ENCODE peak calls at places on chromosomes 4 and X, in eight cellular contexts. I is stomach, L is prostate gland, R is GM12878, X is upper lobe of left lung, O is sigmoid colon, E is breast epithelium, F is H1. S is an unnamed sample.

GRCh38 chr4:113397114-113397701 is 347.8 kb downstream of the ANK2 start:
- DNase-seq in E (no peak), O (no peak), I (no peak), F (no peak), X (no peak), R (no peak), L (no peak), S (no peak)

GRCh38 chr4:75081561-75081960 is 148.6 kb downstream of the PARM1 start:
- DNase-seq in R (no peak), F (no peak), X (no peak), I (no peak), O (no peak), L (no peak), E (no peak), S (no peak)

GRCh38 chr4:103091601-103092223 is 7.9 kb downstream of the BDH2 start:
- DNase-seq in R (peak; percentile 59), E (no peak), O (no peak), L (peak; percentile 10), F (no peak), I (no peak), X (no peak), S (no peak)

GRCh38 chr4:154049457-154050181 is 260.7 kb upstream of the SFRP2 start:
- DNase-seq in X (no peak), F (peak; percentile 17), I (no peak), R (no peak), L (no peak), E (no peak), O (no peak), S (no peak)

GRCh38 chr4:6343950-6344408 is 74.3 kb downstream of the WFS1 start:
- DNase-seq in R (no peak), I (peak; percentile 65), L (no peak), F (no peak), X (no peak), O (no peak), E (no peak), S (no peak)

GRCh38 chr4:109162759-109163158 is 139.7 kb downstream of the COL25A1 start:
- DNase-seq in R (no peak), F (no peak), E (no peak), X (no peak), O (no peak), L (no peak), I (no peak), S (no peak)

GRCh38 chr4:24594887-24595286 is 10.5 kb upstream of the DHX15 start:
- DNase-seq in O (no peak), F (no peak), E (no peak), I (no peak), R (no peak), X (no peak), L (no peak), S (no peak)

GRCh38 chrX:101229155-101229554 is 9.6 kb downstream of the DRP2 start:
- DNase-seq in R (no peak), X (no peak), L (no peak), I (no peak), F (no peak), O (no peak), E (no peak), S (no peak)

GRCh38 chr4:54677853-54678650 is 20.3 kb downstream of the KIT start:
- DNase-seq in F (no peak), I (no peak), L (no peak), R (no peak), O (no peak), X (no peak), E (no peak), S (no peak)

GRCh38 chr4:184941671-184942070 is 76.6 kb upstream of the HELT start:
- DNase-seq in F (no peak), E (no peak), R (no peak), L (no peak), O (no peak), I (no peak), X (no peak), S (no peak)

GRCh38 chr4:101697266-101697665 is 93.3 kb upstream of the BANK1 start:
- DNase-seq in F (no peak), L (no peak), X (no peak), O (no peak), R (no peak), I (no peak), E (no peak), S (no peak)

GRCh38 chr4:4853371-4853823 is 6.1 kb upstream of the MSX1 start:
- DNase-seq in R (no peak), F (no peak), O (peak; percentile 56), I (no peak), E (no peak), L (no peak), X (peak; percentile 64), S (no peak)
- H3K4me3 ChIP-seq in R (peak overlapping the region; percentile 68), F (no peak overlapping the region), O (peak overlapping the region; percentile 28), I (peak overlapping the region; percentile 43), E (peak overlapping the region; percentile 48), L (peak overlapping the region; percentile 22), X (peak overlapping the region; percentile 13), S (peak overlapping the region; percentile 38)

DNA sequence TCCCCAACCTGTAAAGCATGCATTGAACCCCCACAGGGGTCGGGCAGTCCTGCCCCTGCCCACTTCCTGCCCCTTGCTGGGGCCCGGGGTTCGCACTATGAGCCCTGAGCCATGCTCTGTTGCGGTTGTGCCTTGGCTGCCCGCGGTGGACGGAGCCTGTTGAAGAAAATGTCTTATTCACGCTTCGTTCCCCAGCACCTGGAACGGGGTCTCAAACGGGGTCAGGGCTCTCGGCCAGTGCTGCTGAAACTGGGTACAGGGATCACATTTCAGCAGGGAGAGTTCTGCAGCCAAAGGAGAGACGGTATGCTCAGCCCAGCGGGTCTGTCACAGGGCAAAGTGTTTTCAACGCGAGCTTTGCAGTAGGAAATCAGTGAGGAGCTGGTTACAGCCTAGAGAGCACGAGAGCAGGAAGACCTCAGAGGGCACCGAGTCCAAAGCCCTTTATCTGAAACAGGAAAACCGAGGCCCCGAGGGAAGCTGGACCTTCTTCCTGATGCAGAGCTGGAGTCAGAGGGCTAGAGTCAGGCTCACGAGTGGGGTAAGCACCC is 46.3 kb upstream of the AFAP1 start:
- DNase-seq in F (no peak), X (peak; percentile 63), R (no peak), L (no peak), O (no peak), I (no peak), E (no peak), S (no peak)
- TF ChIP-seq POLR2AphosphoS5 in F (no peak), X (no peak), R (no peak), L (no peak), O (no peak), I (no peak), E (no peak), S (no peak)

GRCh38 chr4:169810325-169811323 is 52.9 kb upstream of the HPF1 start:
- DNase-seq in R (peak; percentile 8), F (no peak), L (peak; percentile 66), X (no peak), O (no peak), E (no peak), I (no peak), S (no peak)
- TF ChIP-seq CTCF in R (peak; percentile 66), F (no peak), L (peak; percentile 85), X (peak; percentile 76), O (peak; percentile 59), E (peak; percentile 69), I (no peak), S (peak; percentile 76)

GRCh38 chr4:186203391-186203802 is 12.0 kb downstream of the CYP4V2 start:
- DNase-seq in E (no peak), F (no peak), O (no peak), I (no peak), X (no peak), L (no peak), R (no peak), S (no peak)
- H3K4me3 ChIP-seq in E (no peak overlapping the region), F (no peak overlapping the region), O (no peak overlapping the region), I (peak overlapping the region; percentile 6), X (no peak overlapping the region), L (no peak overlapping the region), R (no peak overlapping the region), S (no peak overlapping the region)

GRCh38 chr4:38178666-38178995 is 218.4 kb downstream of the PTTG2 start:
- DNase-seq in R (peak; percentile 50), F (no peak), X (no peak), I (no peak), E (no peak), L (no peak), O (no peak), S (no peak)

GRCh38 chr4:38177792-38178665 is 217.8 kb downstream of the PTTG2 start:
- DNase-seq in E (no peak), R (no peak), F (no peak), O (peak; percentile 85), X (peak; percentile 90), I (peak; percentile 90), L (peak; percentile 64), S (no peak)

GRCh38 chr4:38177035-38177791 is 217.0 kb downstream of the PTTG2 start:
- DNase-seq in X (no peak), F (no peak), O (no peak), R (no peak), E (no peak), L (peak; percentile 30), I (peak; percentile 71), S (no peak)

GRCh38 chr4:38180456-38180855 is 220.3 kb downstream of the PTTG2 start:
- DNase-seq in X (no peak), I (no peak), O (no peak), E (no peak), L (no peak), R (no peak), F (no peak), S (no peak)

GRCh38 chr4:38179690-38180299 is 219.6 kb downstream of the PTTG2 start:
- DNase-seq in I (peak; percentile 87), L (peak; percentile 86), F (peak; percentile 41), E (peak; percentile 70), X (no peak), O (peak; percentile 87), R (peak; percentile 56), S (no peak)
- TF ChIP-seq POLR2AphosphoS5 in I (no peak), L (peak; percentile 66), F (no peak), E (peak; percentile 48), X (no peak), O (no peak), R (no peak), S (peak; percentile 68)

GRCh38 chr4:110619001-110619350 is 3.9 kb downstream of the PITX2 start:
- DNase-seq in I (no peak), X (no peak), F (no peak), R (no peak), E (no peak), O (no peak), L (no peak), S (no peak)

GRCh38 chr4:110619401-110620247 is 3.3 kb downstream of the PITX2 start:
- DNase-seq in F (no peak), E (no peak), L (no peak), O (no peak), X (peak; percentile 73), I (no peak), R (no peak), S (no peak)

GRCh38 chr4:110621328-110621812 is 1.5 kb downstream of the PITX2 start:
- DNase-seq in R (no peak), L (no peak), E (no peak), O (no peak), I (no peak), X (peak; percentile 72), F (no peak), S (no peak)

GRCh38 chr4:110621839-110622751 is 782 bp downstream of the PITX2 start:
- DNase-seq in F (no peak), L (no peak), X (peak; percentile 75), E (no peak), I (no peak), R (no peak), O (no peak), S (no peak)

GRCh38 chr4:110620352-110621327 is 2.2 kb downstream of the PITX2 start:
- DNase-seq in X (peak; percentile 78), F (no peak), L (peak; percentile 65), I (no peak), E (no peak), R (no peak), O (no peak), S (no peak)
- TF ChIP-seq CTCF in X (no peak), F (no peak), L (no peak), I (no peak), E (no peak), R (no peak), O (no peak), S (no peak)

GRCh38 chr4:3034231-3034630 is 40.1 kb downstream of the HTT-AS start:
- DNase-seq in I (peak; percentile 34), X (no peak), E (no peak), R (no peak), F (no peak), O (no peak), L (no peak), S (no peak)
- H3K4me3 ChIP-seq in I (no peak overlapping the region), X (no peak overlapping the region), E (no peak overlapping the region), R (no peak overlapping the region), F (no peak overlapping the region), O (no peak overlapping the region), L (no peak overlapping the region), S (no peak overlapping the region)